ENCODE peak calls at places on chromosomes 16 and 17, in seven cellular contexts. P, G, O, N, L, Q and I are unnamed samples.

GRCh38 chr16:11792404-11793260 is 4.4 kb downstream of the ZC3H7A start:
- DNase-seq in G (peak; percentile 46), L (peak; percentile 76), P (no peak), O (no peak), N (no peak), Q (no peak), I (no peak)

GRCh38 chr17:80889897-80890550 is 101.6 kb upstream of the CHMP6 start:
- DNase-seq in L (no peak), O (no peak), P (no peak), N (no peak), Q (no peak), G (no peak), I (no peak)

GRCh38 chr16:16982614-16983013 is 488.1 kb downstream of the XYLT1 start:
- DNase-seq in N (no peak), Q (no peak), O (no peak), P (no peak), L (no peak), G (no peak), I (no peak)

GRCh38 chr17:63440770-63441335 is 5.3 kb downstream of the CYB561 start:
- DNase-seq in Q (no peak), P (no peak), O (no peak), G (peak; percentile 36), N (no peak), L (no peak), I (no peak)

GRCh38 chr16:16019488-16019887 is 70.1 kb downstream of the ABCC1 start:
- DNase-seq in P (no peak), N (no peak), O (no peak), G (no peak), Q (no peak), L (no peak), I (no peak)

GRCh38 chr16:67995423-67995822 is 3.9 kb downstream of the DPEP2 start:
- DNase-seq in G (no peak), O (no peak), N (no peak), Q (no peak), L (no peak), P (no peak), I (peak; percentile 43)

GRCh38 chr16:1034230-1035065 is 38.1 kb upstream of the SSTR5 start:
- DNase-seq in O (no peak), P (no peak), G (no peak), Q (peak; percentile 74), L (no peak), N (no peak), I (no peak)

GRCh38 chr17:18184143-18185007 is 747 bp downstream of the ALKBH5 start:
- DNase-seq in G (peak; percentile 28), L (peak; percentile 67), N (peak; percentile 75), O (peak; percentile 45), P (peak; percentile 45), Q (peak; percentile 72), I (peak; percentile 69)

GRCh38 chr17:19703776-19704371 is 12.5 kb downstream of the SLC47A2 start:
- DNase-seq in P (no peak), Q (no peak), O (no peak), N (no peak), G (no peak), L (no peak), I (no peak)

GRCh38 chr17:75764711-75765421 is at the start of gene GALK1:
- DNase-seq in N (peak; percentile 61), L (peak; percentile 89), G (peak; percentile 85), P (peak; percentile 89), Q (peak; percentile 62), O (peak; percentile 81), I (peak; percentile 92)
- TF ChIP-seq CTCF in N (peak; percentile 27), L (peak; percentile 58), G (peak; percentile 62), P (peak; percentile 88), Q (peak; percentile 68), O (peak; percentile 69), I (peak; percentile 62)

DNA sequence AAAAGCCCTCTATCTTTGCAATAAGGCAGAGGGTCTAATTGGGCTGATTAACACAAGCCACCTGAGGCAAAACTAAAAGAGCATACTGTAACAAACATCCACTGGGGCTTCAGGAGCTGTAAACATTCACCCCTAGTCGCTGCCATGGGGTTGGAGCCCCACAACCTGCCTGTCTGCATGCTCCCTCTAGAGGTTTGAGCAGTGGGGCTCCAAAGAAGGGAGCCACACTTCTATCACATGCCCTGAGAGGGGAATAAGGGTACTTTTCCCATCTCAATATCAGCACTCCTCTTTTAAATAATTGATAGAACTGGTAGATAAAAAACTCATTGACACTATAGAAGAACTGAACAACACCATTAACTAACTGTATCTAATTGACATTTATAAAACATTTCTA is 130.1 kb upstream of the COX10 start:
- DNase-seq in P (no peak), N (no peak), L (no peak), O (no peak), G (no peak), Q (no peak), I (no peak)
- TF ChIP-seq CTCF in P (no peak), N (no peak), L (no peak), O (no peak), G (no peak), Q (no peak), I (no peak)

GRCh38 chr17:82740906-82741759 is 5.7 kb downstream of the FN3K start:
- DNase-seq in N (no peak), O (no peak), G (no peak), P (no peak), Q (no peak), L (peak; percentile 70), I (no peak)

GRCh38 chr17:82737981-82738877 is 2.8 kb downstream of the FN3K start:
- DNase-seq in L (peak; percentile 46), P (no peak), Q (peak; percentile 96), O (peak; percentile 83), N (no peak), G (no peak), I (no peak)

GRCh38 chr17:82748756-82749155 is 3.1 kb upstream of the TBCD start:
- DNase-seq in N (no peak), L (no peak), P (no peak), Q (no peak), O (no peak), G (no peak), I (no peak)

GRCh38 chr17:82745524-82745923 is 6.3 kb upstream of the TBCD start:
- DNase-seq in N (no peak), O (no peak), Q (no peak), G (no peak), P (no peak), L (no peak), I (no peak)

GRCh38 chr17:82743344-82744219 is 8.2 kb downstream of the FN3K start:
- DNase-seq in N (no peak), L (no peak), O (no peak), P (no peak), Q (no peak), G (no peak), I (no peak)
- TF ChIP-seq CTCF in N (no peak), L (no peak), O (no peak), P (no peak), Q (no peak), G (no peak), I (no peak)

GRCh38 chr17:50715471-50715870 is 3.9 kb upstream of the LUC7L3 start:
- DNase-seq in P (no peak), Q (no peak), L (no peak), G (no peak), O (no peak), N (no peak), I (no peak)

GRCh38 chr17:50719924-50720805 is 762 bp downstream of the LUC7L3 start:
- DNase-seq in P (no peak), Q (no peak), G (no peak), N (no peak), L (no peak), O (no peak), I (no peak)

GRCh38 chr17:50722746-50723145 is 3.3 kb downstream of the LUC7L3 start:
- DNase-seq in L (no peak), O (no peak), N (no peak), P (no peak), Q (no peak), G (no peak), I (no peak)

GRCh38 chr17:50721194-50722010 is 2.0 kb downstream of the LUC7L3 start:
- DNase-seq in P (peak; percentile 44), O (no peak), N (no peak), L (no peak), G (no peak), Q (no peak), I (peak; percentile 67)

DNA sequence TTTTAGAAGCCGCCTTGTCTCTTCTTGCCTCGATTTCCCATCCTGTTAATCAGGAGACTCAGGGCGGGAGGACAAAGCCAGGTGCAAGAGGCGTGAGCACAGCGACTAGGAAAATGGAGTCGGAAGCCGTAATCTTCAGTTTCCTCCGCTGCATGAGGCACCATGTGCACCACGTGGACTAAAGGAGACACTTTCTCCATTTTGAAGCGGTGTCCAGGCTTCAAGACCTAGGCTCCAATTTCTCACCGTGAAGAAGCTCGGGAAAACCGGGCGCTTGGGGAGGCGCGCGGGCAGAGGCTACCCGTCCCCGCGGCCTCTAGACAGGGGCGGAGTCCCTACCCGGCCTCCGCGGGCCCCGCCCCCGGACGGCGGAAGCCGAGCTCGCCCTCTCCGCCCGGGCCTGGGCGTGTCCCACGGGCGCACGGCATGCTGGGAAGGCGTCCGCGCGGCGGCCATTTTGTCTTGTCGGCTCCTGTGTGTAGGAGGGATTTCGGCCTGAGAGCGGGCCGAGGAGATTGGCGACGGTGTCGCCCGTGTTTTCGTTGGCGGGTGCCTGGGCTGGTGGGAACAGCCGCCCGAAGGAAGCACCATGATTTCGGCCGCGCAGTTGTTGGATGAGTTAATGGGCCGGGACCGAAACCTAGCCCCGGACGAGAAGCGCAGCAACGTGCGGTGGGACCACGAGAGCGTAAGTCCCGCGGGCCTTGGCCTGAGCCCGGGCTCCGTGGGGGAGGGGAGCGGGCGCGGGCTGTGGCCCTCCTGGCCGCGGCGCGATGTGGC is at the start of gene LUC7L3:
- DNase-seq in Q (peak; percentile 93), P (peak; percentile 98), G (peak; percentile 97), O (peak; percentile 94), N (peak; percentile 89), L (peak; percentile 98), I (peak; percentile 99)
- TF ChIP-seq CTCF in Q (peak; percentile 61), P (no peak), G (no peak), O (peak; percentile 7), N (no peak), L (no peak), I (no peak)

GRCh38 chr17:76558210-76559095 is 18.6 kb downstream of the PRCD start:
- DNase-seq in P (no peak), Q (no peak), O (no peak), N (no peak), G (no peak), L (no peak), I (no peak)
- TF ChIP-seq CTCF in P (peak; percentile 52), Q (peak; percentile 75), O (peak; percentile 51), N (peak; percentile 75), G (peak; percentile 73), L (peak; percentile 70), I (peak; percentile 59)

DNA sequence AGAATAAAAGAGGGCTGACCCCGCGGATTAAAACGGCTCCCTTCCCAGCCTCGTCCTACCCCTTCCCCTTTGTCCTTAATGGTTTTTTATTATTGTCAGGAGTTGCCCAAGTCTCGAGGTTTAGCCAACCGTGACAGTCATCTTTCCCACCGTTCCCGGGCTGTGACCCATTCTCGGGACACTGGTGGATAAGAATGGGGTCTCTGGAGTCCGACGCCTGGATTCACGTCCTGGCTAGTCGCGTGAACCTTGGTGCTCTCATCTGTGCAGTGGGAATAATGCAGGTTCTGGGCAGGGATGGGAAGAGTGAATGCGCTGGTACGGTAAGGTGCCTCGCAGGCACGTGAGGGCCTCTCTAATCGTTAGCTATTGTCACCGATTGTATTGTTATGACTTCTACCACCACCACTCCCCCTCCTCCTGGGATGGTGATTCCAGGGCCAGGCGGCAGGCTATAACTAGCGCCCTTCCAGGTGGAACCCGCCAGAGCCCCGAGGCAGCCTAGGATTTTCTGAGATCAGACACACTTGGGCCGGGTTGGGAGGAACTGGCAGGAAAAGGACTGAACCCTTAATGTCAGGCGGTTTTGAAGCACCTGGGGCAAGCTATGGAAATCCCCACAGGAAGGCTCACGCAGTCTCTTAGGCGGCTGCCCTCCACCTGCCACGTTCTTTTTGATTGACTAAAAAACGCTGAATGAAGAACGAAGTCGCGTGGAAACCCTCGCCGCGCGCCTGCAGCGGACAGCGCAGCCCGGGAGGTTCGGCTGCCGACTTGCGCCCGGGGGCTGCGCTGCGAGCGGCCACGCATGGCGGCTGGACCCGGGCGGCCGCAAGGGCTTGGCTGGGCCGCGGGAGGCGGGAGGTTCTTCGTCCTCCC is 2.7 kb downstream of the HS3ST3B1 start:
- DNase-seq in L (no peak), N (peak; percentile 43), G (no peak), O (no peak), P (no peak), Q (no peak), I (no peak)
- TF ChIP-seq CTCF in L (no peak), N (no peak), G (no peak), O (no peak), P (no peak), Q (no peak), I (no peak)